ENCODE peak calls at places on chromosome 13, in ten cellular contexts. One of them, this sample, is unnamed. For H3K9me3, the result is how much of the 10 kb centered on the place peaks cover.

GRCh38 chr13:95050800-95051620 is 250.2 kb downstream of the ABCC4 start:
- DNase-seq in heart left ventricle: no peak
- DNase-seq in A673: no peak
- DNase-seq in GM23248: no peak
- DNase-seq in BE2C: no peak
- DNase-seq in pancreas: no peak
- DNase-seq in CD8-positive, alpha-beta T cell: no peak
- DNase-seq in neural progenitor cell: no peak
- DNase-seq in suprapubic skin: no peak
- DNase-seq in breast epithelium: no peak
- DNase-seq in this sample: no peak

GRCh38 chr13:27117158-27117557 is 54.5 kb downstream of the USP12 start:
- DNase-seq in GM23248: no peak
- DNase-seq in CD8-positive, alpha-beta T cell: no peak
- DNase-seq in pancreas: no peak
- DNase-seq in breast epithelium: no peak
- DNase-seq in A673: no peak
- DNase-seq in BE2C: no peak
- DNase-seq in suprapubic skin: no peak
- DNase-seq in heart left ventricle: no peak
- DNase-seq in neural progenitor cell: no peak
- DNase-seq in this sample: no peak

GRCh38 chr13:27372896-27373295 is 51.5 kb upstream of the GTF3A start:
- DNase-seq in CD8-positive, alpha-beta T cell: no peak
- DNase-seq in A673: no peak
- DNase-seq in suprapubic skin: no peak
- DNase-seq in neural progenitor cell: peak
- DNase-seq in breast epithelium: no peak
- DNase-seq in BE2C: peak
- DNase-seq in GM23248: peak
- DNase-seq in pancreas: peak
- DNase-seq in heart left ventricle: no peak
- DNase-seq in this sample: no peak

GRCh38 chr13:76754414-76754813 is 131.8 kb downstream of the KCTD12 start:
- DNase-seq in heart left ventricle: no peak
- DNase-seq in breast epithelium: no peak
- DNase-seq in GM23248: peak
- DNase-seq in neural progenitor cell: no peak
- DNase-seq in BE2C: peak
- DNase-seq in suprapubic skin: no peak
- DNase-seq in CD8-positive, alpha-beta T cell: no peak
- DNase-seq in A673: peak
- DNase-seq in pancreas: no peak
- DNase-seq in this sample: no peak

GRCh38 chr13:49248433-49249002 is 793 bp downstream of the CDADC1 start:
- DNase-seq in neural progenitor cell: peak
- DNase-seq in BE2C: no peak
- DNase-seq in pancreas: peak
- DNase-seq in heart left ventricle: no peak
- DNase-seq in breast epithelium: no peak
- DNase-seq in CD8-positive, alpha-beta T cell: no peak
- DNase-seq in suprapubic skin: no peak
- DNase-seq in A673: peak
- DNase-seq in GM23248: peak
- DNase-seq in this sample: peak

GRCh38 chr13:79631260-79631659 is 150.3 kb downstream of the NDFIP2 start:
- DNase-seq in suprapubic skin: no peak
- DNase-seq in breast epithelium: peak
- DNase-seq in heart left ventricle: no peak
- DNase-seq in neural progenitor cell: no peak
- DNase-seq in GM23248: peak
- DNase-seq in CD8-positive, alpha-beta T cell: no peak
- DNase-seq in BE2C: peak
- DNase-seq in pancreas: no peak
- DNase-seq in A673: peak
- DNase-seq in this sample: peak

GRCh38 chr13:40247845-40248244 is 418.6 kb downstream of the FOXO1 start:
- DNase-seq in CD8-positive, alpha-beta T cell: no peak
- DNase-seq in neural progenitor cell: no peak
- DNase-seq in heart left ventricle: no peak
- DNase-seq in GM23248: peak
- DNase-seq in suprapubic skin: no peak
- DNase-seq in A673: no peak
- DNase-seq in breast epithelium: no peak
- DNase-seq in pancreas: no peak
- DNase-seq in BE2C: no peak
- DNase-seq in this sample: no peak

GRCh38 chr13:106570354-106570822 is 2.5 kb upstream of the ARGLU1 start:
- DNase-seq in heart left ventricle: peak
- DNase-seq in A673: peak
- DNase-seq in breast epithelium: peak
- DNase-seq in CD8-positive, alpha-beta T cell: peak
- DNase-seq in BE2C: peak
- DNase-seq in pancreas: peak
- DNase-seq in suprapubic skin: peak
- DNase-seq in neural progenitor cell: peak
- DNase-seq in GM23248: peak
- DNase-seq in this sample: peak

GRCh38 chr13:52994865-52995264 is 33.7 kb upstream of the OLFM4 start:
- DNase-seq in heart left ventricle: no peak
- DNase-seq in BE2C: no peak
- DNase-seq in GM23248: no peak
- DNase-seq in pancreas: no peak
- DNase-seq in A673: no peak
- DNase-seq in CD8-positive, alpha-beta T cell: no peak
- DNase-seq in neural progenitor cell: no peak
- DNase-seq in suprapubic skin: no peak
- DNase-seq in breast epithelium: no peak
- DNase-seq in this sample: no peak

GRCh38 chr13:92991687-92992086 is 234.9 kb upstream of the GPC6 start:
- DNase-seq in CD8-positive, alpha-beta T cell: no peak
- DNase-seq in breast epithelium: no peak
- DNase-seq in heart left ventricle: no peak
- DNase-seq in pancreas: no peak
- DNase-seq in BE2C: no peak
- DNase-seq in neural progenitor cell: no peak
- DNase-seq in A673: no peak
- DNase-seq in GM23248: no peak
- DNase-seq in suprapubic skin: no peak
- DNase-seq in this sample: no peak

GRCh38 chr13:92989301-92989700 is 237.3 kb upstream of the GPC6 start:
- DNase-seq in A673: no peak
- DNase-seq in BE2C: no peak
- DNase-seq in suprapubic skin: no peak
- DNase-seq in breast epithelium: no peak
- DNase-seq in neural progenitor cell: no peak
- DNase-seq in heart left ventricle: no peak
- DNase-seq in pancreas: no peak
- DNase-seq in GM23248: no peak
- DNase-seq in CD8-positive, alpha-beta T cell: no peak
- DNase-seq in this sample: no peak

DNA sequence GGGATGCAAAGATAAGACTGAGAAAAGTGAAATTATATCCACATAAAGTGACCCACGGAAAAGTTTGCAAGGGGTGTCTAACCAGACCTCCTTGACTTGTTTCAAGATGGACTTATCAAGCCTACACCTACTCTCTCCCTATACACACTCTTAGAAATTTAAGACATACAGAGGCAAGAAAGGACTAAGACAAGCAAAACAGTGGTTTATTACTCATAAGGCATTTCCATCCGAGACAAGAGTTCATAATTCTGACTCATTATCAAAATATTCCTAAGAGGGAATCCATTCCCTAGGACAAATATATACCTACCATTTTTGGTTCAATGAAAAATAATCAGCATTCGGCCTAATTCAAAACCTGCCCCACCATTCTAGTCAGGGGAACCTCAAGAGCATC is 232.6 kb upstream of the GPC6 start:
- DNase-seq in breast epithelium: no peak
- DNase-seq in BE2C: no peak
- DNase-seq in pancreas: no peak
- DNase-seq in A673: no peak
- DNase-seq in neural progenitor cell: no peak
- DNase-seq in heart left ventricle: no peak
- DNase-seq in suprapubic skin: no peak
- DNase-seq in CD8-positive, alpha-beta T cell: no peak
- DNase-seq in GM23248: peak
- DNase-seq in this sample: no peak
- H3K9me3 ChIP-seq in breast epithelium: under half
- H3K9me3 ChIP-seq in BE2C: under half
- H3K9me3 ChIP-seq in pancreas: under half
- H3K9me3 ChIP-seq in A673: under half
- H3K9me3 ChIP-seq in neural progenitor cell: under half
- H3K9me3 ChIP-seq in heart left ventricle: under half
- H3K9me3 ChIP-seq in suprapubic skin: under half
- H3K9me3 ChIP-seq in CD8-positive, alpha-beta T cell: under half
- H3K9me3 ChIP-seq in GM23248: under half
- H3K9me3 ChIP-seq in this sample: under half

GRCh38 chr13:109381546-109382180 is 404.7 kb downstream of the IRS2 start:
- DNase-seq in GM23248: peak
- DNase-seq in pancreas: no peak
- DNase-seq in neural progenitor cell: no peak
- DNase-seq in suprapubic skin: no peak
- DNase-seq in BE2C: no peak
- DNase-seq in breast epithelium: no peak
- DNase-seq in heart left ventricle: no peak
- DNase-seq in A673: no peak
- DNase-seq in CD8-positive, alpha-beta T cell: no peak
- DNase-seq in this sample: no peak
- H3K9me3 ChIP-seq in GM23248: under half
- H3K9me3 ChIP-seq in pancreas: under half
- H3K9me3 ChIP-seq in neural progenitor cell: under half
- H3K9me3 ChIP-seq in suprapubic skin: under half
- H3K9me3 ChIP-seq in BE2C: under half
- H3K9me3 ChIP-seq in breast epithelium: under half
- H3K9me3 ChIP-seq in heart left ventricle: under half
- H3K9me3 ChIP-seq in A673: under half
- H3K9me3 ChIP-seq in CD8-positive, alpha-beta T cell: under half
- H3K9me3 ChIP-seq in this sample: under half

GRCh38 chr13:111665691-111666095 is 345.3 kb downstream of the TEX29 start:
- DNase-seq in breast epithelium: no peak
- DNase-seq in pancreas: no peak
- DNase-seq in heart left ventricle: no peak
- DNase-seq in BE2C: no peak
- DNase-seq in neural progenitor cell: no peak
- DNase-seq in suprapubic skin: no peak
- DNase-seq in CD8-positive, alpha-beta T cell: no peak
- DNase-seq in A673: no peak
- DNase-seq in GM23248: no peak
- DNase-seq in this sample: peak

GRCh38 chr13:111664696-111665095 is 344.3 kb downstream of the TEX29 start:
- DNase-seq in A673: no peak
- DNase-seq in heart left ventricle: no peak
- DNase-seq in pancreas: no peak
- DNase-seq in GM23248: no peak
- DNase-seq in BE2C: no peak
- DNase-seq in neural progenitor cell: no peak
- DNase-seq in suprapubic skin: no peak
- DNase-seq in CD8-positive, alpha-beta T cell: no peak
- DNase-seq in breast epithelium: no peak
- DNase-seq in this sample: no peak

GRCh38 chr13:111667757-111668156 is 347.3 kb downstream of the TEX29 start:
- DNase-seq in neural progenitor cell: no peak
- DNase-seq in breast epithelium: no peak
- DNase-seq in heart left ventricle: no peak
- DNase-seq in GM23248: no peak
- DNase-seq in BE2C: no peak
- DNase-seq in suprapubic skin: no peak
- DNase-seq in CD8-positive, alpha-beta T cell: no peak
- DNase-seq in A673: no peak
- DNase-seq in pancreas: no peak
- DNase-seq in this sample: no peak

GRCh38 chr13:111668451-111668850 is 348.0 kb downstream of the TEX29 start:
- DNase-seq in suprapubic skin: no peak
- DNase-seq in A673: no peak
- DNase-seq in pancreas: no peak
- DNase-seq in neural progenitor cell: no peak
- DNase-seq in heart left ventricle: no peak
- DNase-seq in breast epithelium: no peak
- DNase-seq in BE2C: no peak
- DNase-seq in CD8-positive, alpha-beta T cell: no peak
- DNase-seq in GM23248: no peak
- DNase-seq in this sample: no peak

GRCh38 chr13:111666377-111666776 is 345.9 kb downstream of the TEX29 start:
- DNase-seq in A673: no peak
- DNase-seq in GM23248: no peak
- DNase-seq in suprapubic skin: no peak
- DNase-seq in heart left ventricle: no peak
- DNase-seq in neural progenitor cell: no peak
- DNase-seq in BE2C: no peak
- DNase-seq in breast epithelium: no peak
- DNase-seq in CD8-positive, alpha-beta T cell: no peak
- DNase-seq in pancreas: no peak
- DNase-seq in this sample: no peak
- H3K9me3 ChIP-seq in A673: under half
- H3K9me3 ChIP-seq in GM23248: under half
- H3K9me3 ChIP-seq in suprapubic skin: under half
- H3K9me3 ChIP-seq in heart left ventricle: under half
- H3K9me3 ChIP-seq in neural progenitor cell: under half
- H3K9me3 ChIP-seq in BE2C: under half
- H3K9me3 ChIP-seq in breast epithelium: under half
- H3K9me3 ChIP-seq in CD8-positive, alpha-beta T cell: under half
- H3K9me3 ChIP-seq in pancreas: under half
- H3K9me3 ChIP-seq in this sample: under half

GRCh38 chr13:112346173-112346898 is 29.8 kb upstream of the SPACA7 start:
- DNase-seq in CD8-positive, alpha-beta T cell: no peak
- DNase-seq in GM23248: peak
- DNase-seq in breast epithelium: no peak
- DNase-seq in pancreas: no peak
- DNase-seq in A673: peak
- DNase-seq in BE2C: peak
- DNase-seq in neural progenitor cell: peak
- DNase-seq in suprapubic skin: no peak
- DNase-seq in heart left ventricle: no peak
- DNase-seq in this sample: no peak

GRCh38 chr13:112346899-112347229 is 29.3 kb upstream of the SPACA7 start:
- DNase-seq in suprapubic skin: no peak
- DNase-seq in neural progenitor cell: peak
- DNase-seq in CD8-positive, alpha-beta T cell: no peak
- DNase-seq in breast epithelium: no peak
- DNase-seq in GM23248: no peak
- DNase-seq in heart left ventricle: no peak
- DNase-seq in pancreas: no peak
- DNase-seq in BE2C: no peak
- DNase-seq in A673: peak
- DNase-seq in this sample: no peak

GRCh38 chr13:112342841-112343361 is 33.3 kb upstream of the SPACA7 start:
- DNase-seq in BE2C: no peak
- DNase-seq in CD8-positive, alpha-beta T cell: no peak
- DNase-seq in suprapubic skin: no peak
- DNase-seq in breast epithelium: no peak
- DNase-seq in GM23248: no peak
- DNase-seq in A673: no peak
- DNase-seq in pancreas: no peak
- DNase-seq in neural progenitor cell: no peak
- DNase-seq in heart left ventricle: no peak
- DNase-seq in this sample: no peak

GRCh38 chr13:112343591-112343990 is 32.6 kb upstream of the SPACA7 start:
- DNase-seq in GM23248: no peak
- DNase-seq in A673: no peak
- DNase-seq in pancreas: no peak
- DNase-seq in heart left ventricle: no peak
- DNase-seq in BE2C: no peak
- DNase-seq in CD8-positive, alpha-beta T cell: no peak
- DNase-seq in breast epithelium: no peak
- DNase-seq in suprapubic skin: no peak
- DNase-seq in neural progenitor cell: no peak
- DNase-seq in this sample: no peak

GRCh38 chr13:112345826-112346172 is 30.4 kb upstream of the SPACA7 start:
- DNase-seq in breast epithelium: no peak
- DNase-seq in neural progenitor cell: no peak
- DNase-seq in CD8-positive, alpha-beta T cell: no peak
- DNase-seq in suprapubic skin: no peak
- DNase-seq in pancreas: no peak
- DNase-seq in BE2C: no peak
- DNase-seq in GM23248: no peak
- DNase-seq in A673: no peak
- DNase-seq in heart left ventricle: no peak
- DNase-seq in this sample: no peak
- H3K9me3 ChIP-seq in breast epithelium: under half
- H3K9me3 ChIP-seq in neural progenitor cell: under half
- H3K9me3 ChIP-seq in CD8-positive, alpha-beta T cell: under half
- H3K9me3 ChIP-seq in suprapubic skin: under half
- H3K9me3 ChIP-seq in pancreas: under half
- H3K9me3 ChIP-seq in BE2C: under half
- H3K9me3 ChIP-seq in GM23248: under half
- H3K9me3 ChIP-seq in A673: under half
- H3K9me3 ChIP-seq in heart left ventricle: under half
- H3K9me3 ChIP-seq in this sample: under half

This sample was measured in adrenal gland.